ENCODE peak calls at places on chromosomes 6 and 20, in six cellular contexts. C, Q, U, V, P and L are unnamed samples.

GRCh38 chr6:32194825-32195651 is 2.6 kb upstream of the GPSM3 start:
- DNase-seq in C (no peak), Q (peak; percentile 62), U (no peak), V (peak; percentile 82), P (peak; percentile 78), L (peak; percentile 82)

GRCh38 chr6:81696505-81696904 is 56.0 kb downstream of the TENT5A start:
- DNase-seq in C (no peak), Q (peak; percentile 33), U (no peak), V (peak; percentile 14), P (no peak), L (peak; percentile 35)

GRCh38 chr20:32019156-32019510 is 8.9 kb downstream of the CCM2L start:
- DNase-seq in C (peak; percentile 24), Q (no peak), U (no peak), V (no peak), P (peak; percentile 80), L (no peak)

GRCh38 chr6:147170269-147170668 is 33.9 kb upstream of the STXBP5 start:
- DNase-seq in C (no peak), Q (peak; percentile 95), U (no peak), V (peak; percentile 56), P (no peak), L (peak; percentile 57)

GRCh38 chr6:169312658-169313346 is 59.2 kb upstream of the THBS2 start:
- DNase-seq in C (no peak), Q (no peak), U (no peak), V (no peak), P (peak; percentile 34), L (no peak)

GRCh38 chr6:21748343-21749063 is 155.0 kb downstream of the SOX4 start:
- DNase-seq in C (no peak), Q (peak; percentile 61), U (no peak), V (no peak), P (peak; percentile 60), L (no peak)

GRCh38 chr20:44026932-44027685 is 112.5 kb downstream of the TOX2 start:
- DNase-seq in C (no peak), Q (no peak), U (no peak), V (no peak), P (no peak), L (no peak)

GRCh38 chr6:27290065-27290849 is 21.8 kb downstream of the POM121L2 start:
- DNase-seq in C (no peak), Q (peak; percentile 63), U (no peak), V (no peak), P (peak; percentile 98), L (no peak)

GRCh38 chr6:75171581-75172360 is 34.1 kb downstream of the COL12A1 start:
- DNase-seq in C (no peak), Q (peak; percentile 18), U (no peak), V (no peak), P (no peak), L (no peak)

GRCh38 chr6:75023634-75024033 is 182.2 kb downstream of the COL12A1 start:
- DNase-seq in C (no peak), Q (peak; percentile 69), U (no peak), V (peak; percentile 8), P (no peak), L (no peak)

GRCh38 chr20:43840382-43841070 is 74.1 kb upstream of the TOX2 start:
- DNase-seq in C (peak; percentile 11), Q (peak; percentile 29), U (peak; percentile 21), V (peak; percentile 25), P (peak; percentile 78), L (peak; percentile 8)

GRCh38 chr6:52995913-52996685 is 1.0 kb upstream of the GSTA4 start:
- DNase-seq in C (peak; percentile 56), Q (peak; percentile 91), U (peak; percentile 47), V (peak; percentile 89), P (peak; percentile 96), L (peak; percentile 84)

GRCh38 chr6:52994789-52995078 is 350 bp downstream of the GSTA4 start:
- DNase-seq in C (no peak), Q (peak; percentile 8), U (no peak), V (no peak), P (no peak), L (no peak)

GRCh38 chr6:52992980-52993379 is 2.1 kb downstream of the GSTA4 start:
- DNase-seq in C (no peak), Q (peak; percentile 81), U (no peak), V (peak; percentile 42), P (no peak), L (peak; percentile 23)

GRCh38 chr6:52993461-52993860 is 1.6 kb downstream of the GSTA4 start:
- DNase-seq in C (no peak), Q (no peak), U (no peak), V (peak; percentile 18), P (no peak), L (no peak)

GRCh38 chr6:52994031-52994788 is 874 bp downstream of the GSTA4 start:
- DNase-seq in C (peak; percentile 24), Q (peak; percentile 51), U (no peak), V (peak; percentile 57), P (peak; percentile 59), L (no peak)
- H2BK120ac ChIP-seq in C (no peak overlapping the region), Q (peak overlapping the region; percentile 58), U (no peak overlapping the region), V (peak overlapping the region; percentile 21), P (peak overlapping the region; percentile 4), L (peak overlapping the region; percentile 59)

DNA sequence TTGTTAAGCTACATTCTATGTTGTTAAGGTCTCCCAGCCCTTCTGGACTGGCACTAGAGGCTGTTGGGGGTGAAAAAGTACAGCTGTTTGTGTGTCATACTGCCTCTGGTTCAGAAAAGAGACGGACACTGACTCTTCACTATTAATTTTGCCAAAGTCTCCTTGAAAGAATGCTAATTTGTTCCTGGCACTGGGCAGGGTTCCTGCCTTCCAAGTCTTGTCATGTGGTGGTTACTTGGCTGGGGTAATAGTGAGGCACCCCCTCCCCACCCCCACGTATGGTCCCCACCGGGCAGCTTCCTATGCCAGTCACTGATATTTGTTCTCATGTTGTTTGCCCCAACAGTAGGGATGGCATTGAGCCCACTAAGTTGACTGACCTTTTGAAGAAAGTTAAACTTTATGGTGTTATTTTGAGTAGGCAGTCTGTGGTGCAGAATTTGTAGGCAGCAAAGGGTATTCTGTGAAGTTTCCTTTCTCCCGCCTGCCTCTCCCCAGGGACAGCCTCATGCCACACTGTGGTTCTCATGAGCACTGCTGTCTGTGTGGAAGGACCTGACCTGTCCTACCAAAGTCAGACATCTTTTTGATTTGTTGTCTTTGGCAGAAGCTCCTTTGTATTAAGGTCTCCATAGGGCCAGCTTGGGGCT is 8.7 kb downstream of the CDS2 start:
- DNase-seq in C (no peak), Q (no peak), U (no peak), V (no peak), P (peak; percentile 35), L (peak; percentile 37)
- H3K9ac ChIP-seq in C (no peak overlapping the region), Q (no peak overlapping the region), U (no peak overlapping the region), V (no peak overlapping the region), P (no peak overlapping the region), L (no peak overlapping the region)

DNA sequence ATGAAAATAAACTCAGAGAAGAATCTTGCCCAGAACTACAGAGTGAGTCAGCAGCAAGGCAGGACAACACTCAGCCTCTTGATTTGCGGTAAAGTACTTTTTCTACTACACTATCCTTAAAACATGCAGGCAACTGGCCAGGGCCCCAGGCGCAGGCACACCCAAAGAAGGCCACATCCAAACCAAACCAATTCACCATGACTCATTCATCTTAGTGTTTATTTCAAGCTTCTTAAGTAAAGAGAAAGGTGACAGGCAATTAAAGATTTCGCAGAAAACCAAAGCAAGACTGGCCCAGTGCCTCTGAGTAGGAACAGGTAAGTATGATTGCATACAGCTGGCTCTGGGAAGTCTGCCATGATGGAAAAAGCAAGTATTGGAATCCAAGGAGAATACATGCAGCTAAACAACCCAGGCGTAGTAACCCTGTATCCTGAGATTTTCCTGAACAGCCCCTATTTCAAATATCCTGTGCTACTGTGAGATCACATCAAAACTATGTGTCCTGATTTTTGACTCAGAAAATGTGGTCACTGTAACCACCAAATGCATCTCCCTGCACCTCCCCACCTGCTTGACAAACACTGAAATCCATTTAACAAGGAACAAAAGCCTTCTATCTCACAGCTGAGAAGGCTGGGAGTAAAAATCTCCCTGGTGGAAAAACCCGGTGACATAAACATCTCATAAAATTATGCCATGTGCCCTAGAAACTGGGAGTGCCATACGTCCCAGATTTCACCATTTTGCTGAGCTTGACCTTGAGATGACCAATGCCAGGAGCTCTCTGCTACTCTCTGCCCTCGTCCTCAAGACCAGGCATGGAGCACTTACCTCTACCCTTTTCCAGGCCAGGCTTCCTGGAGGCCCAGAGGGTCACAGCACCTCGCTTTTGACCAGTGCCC is 12.4 kb downstream of the WFDC3 start:
- DNase-seq in C (no peak), Q (peak; percentile 100), U (no peak), V (peak; percentile 98), P (no peak), L (peak; percentile 95)
- H3K4me3 ChIP-seq in C (no peak overlapping the region), Q (no peak overlapping the region), U (no peak overlapping the region), V (peak overlapping the region; percentile 61), P (no peak overlapping the region), L (no peak overlapping the region)

DNA sequence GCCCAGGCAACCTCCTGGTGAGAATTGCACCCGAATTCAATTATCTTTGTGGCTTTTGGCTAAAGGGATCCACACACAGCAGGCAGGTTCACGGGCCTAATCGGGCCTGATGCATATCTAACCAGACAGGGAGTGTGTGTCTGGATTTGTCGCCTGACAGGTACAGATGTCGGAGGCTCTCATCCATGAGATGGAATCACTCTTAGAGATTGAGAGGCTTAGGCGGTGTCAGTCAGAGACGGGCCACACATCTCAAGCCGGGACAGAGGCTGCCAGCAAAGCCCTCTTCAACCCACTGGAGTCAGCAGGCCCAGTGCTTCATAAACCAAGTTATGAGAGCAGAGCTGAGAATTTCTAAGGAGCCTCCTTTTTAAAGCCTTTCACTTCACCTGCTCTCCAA is 247.0 kb downstream of the LRFN2 start:
- DNase-seq in C (no peak), Q (no peak), U (no peak), V (no peak), P (no peak), L (no peak)
- H2BK120ac ChIP-seq in C (no peak overlapping the region), Q (no peak overlapping the region), U (no peak overlapping the region), V (no peak overlapping the region), P (no peak overlapping the region), L (no peak overlapping the region)